ENCODE peak calls at places on chromosomes 16 and 17, in eight cellular contexts. L is ecto neural progenitor cell; A is A673; P is stimulated activated CD4-positive, alpha-beta T cell treated with anti-CD3 and anti-CD28 coated beads, Interleukin-2, amount 100 ng/mL, for 48 hours; F is skeletal muscle cell; N is progenitor cell of endocrine pancreas; U is thoracic aorta; X is T-helper 1 cell. H is an unnamed sample.

GRCh38 chr17:61294777-61295176 is 104.9 kb upstream of the TBX2 start:
- DNase-seq in L (peak), A (peak), P (no peak), F (no peak), N (no peak), U (no peak), X (no peak), H (peak)

GRCh38 chr17:8963017-8963416 is 2.5 kb downstream of the PIK3R5 start:
- DNase-seq in L (no peak), A (no peak), P (no peak), F (no peak), N (no peak), U (no peak), X (no peak), H (no peak)

GRCh38 chr16:31569360-31569717 is 41.6 kb downstream of the AHSP start:
- DNase-seq in L (peak), A (no peak), P (no peak), F (no peak), N (no peak), U (no peak), X (no peak), H (peak)

GRCh38 chr16:50837324-50837723 is 95.4 kb downstream of the CYLD start:
- DNase-seq in L (peak), A (no peak), P (no peak), F (no peak), N (no peak), U (no peak), X (no peak), H (no peak)

GRCh38 chr17:48261297-48261880 is 153.8 kb downstream of the SNX11 start:
- DNase-seq in L (peak), A (peak), P (no peak), F (no peak), N (no peak), U (no peak), X (no peak), H (no peak)

GRCh38 chr17:50414808-50415207 is 11.2 kb upstream of the ACSF2 start:
- DNase-seq in L (no peak), A (no peak), P (no peak), F (no peak), N (no peak), U (no peak), X (no peak), H (no peak)

GRCh38 chr17:47615766-47616424 is 33.8 kb upstream of the KPNB1 start:
- DNase-seq in L (no peak), A (peak), P (no peak), F (no peak), N (no peak), U (no peak), X (no peak), H (peak)

GRCh38 chr16:78022347-78022746 is at the start of gene CLEC3A:
- DNase-seq in L (peak), A (no peak), P (no peak), F (no peak), N (no peak), U (no peak), X (no peak), H (peak)

GRCh38 chr17:68634345-68634876 is 33.2 kb upstream of the FAM20A start:
- DNase-seq in L (no peak), A (no peak), P (no peak), F (no peak), N (no peak), U (no peak), X (no peak), H (no peak)

GRCh38 chr17:52156576-52156975 is 1.9 kb downstream of the CA10 start:
- DNase-seq in L (no peak), A (no peak), P (no peak), F (no peak), N (no peak), U (no peak), X (no peak), H (no peak)

GRCh38 chr16:3173892-3174617 is 13.9 kb upstream of the OR1F1 start:
- DNase-seq in L (peak), A (peak), P (no peak), F (no peak), N (no peak), U (no peak), X (no peak), H (no peak)

GRCh38 chr16:53518550-53519416 is 15.8 kb upstream of the AKTIP start:
- DNase-seq in L (no peak), A (peak), P (peak), F (peak), N (no peak), U (no peak), X (peak), H (no peak)

GRCh38 chr17:43464046-43464445 is 19.7 kb upstream of the DHX8 start:
- DNase-seq in L (no peak), A (no peak), P (no peak), F (no peak), N (no peak), U (no peak), X (no peak), H (no peak)

GRCh38 chr17:40060887-40061480 is 1.8 kb upstream of the THRA start:
- DNase-seq in L (no peak), A (no peak), P (no peak), F (no peak), N (no peak), U (no peak), X (no peak), H (no peak)

GRCh38 chr17:45750779-45751440 is 33.2 kb upstream of the CRHR1 start:
- DNase-seq in L (no peak), A (no peak), P (no peak), F (no peak), N (no peak), U (no peak), X (no peak), H (no peak)

GRCh38 chr17:9470171-9470570 is 105.4 kb downstream of the STX8 start:
- DNase-seq in L (no peak), A (peak), P (no peak), F (no peak), N (no peak), U (no peak), X (no peak), H (peak)

GRCh38 chr16:88811600-88811849 is 203 bp downstream of the APRT start:
- DNase-seq in L (no peak), A (no peak), P (no peak), F (no peak), N (no peak), U (no peak), X (no peak), H (no peak)